ENCODE peak calls at places on chromosomes 5 and 9, in five cellular contexts. Q, P, K, L and T are unnamed samples.

GRCh38 chr9:22683393-22684075 is 236.9 kb downstream of the DMRTA1 start:
- DNase-seq in P (no peak), L (no peak), K (no peak), Q (no peak), T (no peak)

GRCh38 chr5:1729641-1730486 is 69.8 kb downstream of the MRPL36 start:
- DNase-seq in Q (peak), L (no peak), P (no peak), K (peak), T (peak)

GRCh38 chr9:83281306-83282255 is 218.6 kb upstream of the RASEF start:
- DNase-seq in K (peak), Q (no peak), L (no peak), P (peak), T (no peak)

GRCh38 chr9:127746959-127747569 is 12.0 kb upstream of the TOR2A start:
- DNase-seq in P (no peak), K (no peak), L (no peak), Q (no peak), T (no peak)

GRCh38 chr5:67771221-67771620 is 444.3 kb upstream of the PIK3R1 start:
- DNase-seq in K (no peak), Q (no peak), L (no peak), P (no peak), T (no peak)

GRCh38 chr9:123883634-123884033 is 46.3 kb downstream of the DENND1A start:
- DNase-seq in K (no peak), P (no peak), Q (no peak), L (no peak), T (no peak)

GRCh38 chr9:137138701-137139467 is at the start of gene GRIN1:
- DNase-seq in L (no peak), K (peak), P (peak), Q (peak), T (peak)

GRCh38 chr9:79763861-79764260 is 192.1 kb downstream of the TLE4 start:
- DNase-seq in K (no peak), Q (no peak), L (no peak), P (peak), T (no peak)

GRCh38 chr5:176446884-176447537 is 1.2 kb upstream of the FAF2 start:
- DNase-seq in P (no peak), K (no peak), L (peak), Q (peak), T (no peak)

GRCh38 chr9:113707953-113708695 is 168.0 kb upstream of the ZNF618 start:
- DNase-seq in P (no peak), K (no peak), Q (no peak), L (no peak), T (no peak)

GRCh38 chr5:96752341-96753016 is 55.3 kb downstream of the ERAP1 start:
- DNase-seq in P (peak), L (peak), Q (peak), K (peak), T (no peak)

GRCh38 chr5:43007246-43007910 is 32.7 kb downstream of the ANXA2R start:
- DNase-seq in P (peak), L (peak), K (peak), Q (peak), T (peak)

GRCh38 chr5:90554358-90555006 is 4.1 kb upstream of the ADGRV1 start:
- DNase-seq in P (no peak), L (no peak), K (no peak), Q (no peak), T (no peak)

GRCh38 chr9:81227507-81228245 is 461.7 kb downstream of the TLE1 start:
- DNase-seq in K (no peak), L (no peak), P (peak), Q (no peak), T (no peak)

GRCh38 chr5:18744441-18744840 is 1110.2 kb downstream of the TAF11L14 start:
- DNase-seq in P (no peak), L (peak), Q (no peak), K (no peak), T (no peak)

GRCh38 chr5:160240350-160240749 is 11.0 kb downstream of the FABP6 start:
- DNase-seq in L (no peak), P (no peak), Q (no peak), K (no peak), T (no peak)

GRCh38 chr5:99169309-99169708 is 240.5 kb upstream of the CHD1 start:
- DNase-seq in L (no peak), K (no peak), Q (no peak), P (peak), T (no peak)

GRCh38 chr5:93336330-93337110 is 244.5 kb downstream of the NR2F1-AS1 start:
- DNase-seq in K (no peak), Q (no peak), L (no peak), P (no peak), T (no peak)

GRCh38 chr9:81146684-81147337 is 542.5 kb downstream of the TLE1 start:
- DNase-seq in P (no peak), K (no peak), L (no peak), Q (no peak), T (no peak)

GRCh38 chr5:147140558-147140957 is 94.3 kb upstream of the STK32A start:
- DNase-seq in L (no peak), Q (no peak), K (no peak), P (no peak), T (no peak)

GRCh38 chr5:67303356-67303755 is 106.8 kb upstream of the CD180 start:
- DNase-seq in Q (no peak), K (no peak), L (no peak), P (no peak), T (no peak)

GRCh38 chr9:85430659-85431370 is 310.9 kb downstream of the AGTPBP1 start:
- DNase-seq in K (no peak), L (no peak), Q (no peak), P (no peak), T (no peak)

GRCh38 chr9:85421641-85422040 is 320.1 kb downstream of the AGTPBP1 start:
- DNase-seq in K (no peak), Q (no peak), L (no peak), P (no peak), T (no peak)

GRCh38 chr9:85420750-85421149 is 321.0 kb downstream of the AGTPBP1 start:
- DNase-seq in Q (peak), P (no peak), K (no peak), L (peak), T (no peak)

GRCh38 chr9:85427749-85428148 is 314.0 kb downstream of the AGTPBP1 start:
- DNase-seq in K (no peak), Q (no peak), L (no peak), P (no peak), T (no peak)

DNA sequence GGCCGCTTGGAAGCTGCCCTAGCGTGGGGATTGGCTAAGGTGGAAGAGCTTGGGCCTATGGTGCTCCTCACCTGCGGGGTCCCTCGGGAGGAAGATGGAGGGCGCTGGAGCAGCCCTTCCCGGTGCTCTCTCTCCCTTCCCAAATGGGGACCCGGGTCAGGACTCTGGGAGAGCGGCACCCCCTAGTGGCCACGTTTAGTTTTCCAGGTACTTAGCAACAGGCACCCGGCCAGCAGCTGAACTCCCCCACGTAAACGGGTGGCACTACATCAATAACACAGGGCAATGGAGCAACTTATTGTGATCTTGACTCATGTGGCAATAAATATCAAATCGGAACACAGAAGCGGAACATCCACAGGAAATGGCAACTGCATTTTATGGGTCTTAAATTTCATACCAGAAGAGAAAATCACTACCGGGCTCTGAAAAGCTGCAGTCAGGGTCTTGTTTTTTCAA is 316.6 kb downstream of the AGTPBP1 start:
- DNase-seq in K (peak), L (peak), Q (peak), P (peak), T (peak)
- TF ChIP-seq CTCF in K (peak), L (peak), Q (peak), P (peak), T (peak)

GRCh38 chr9:131018621-131019020 is 9.6 kb downstream of the LAMC3 start:
- DNase-seq in K (no peak), P (no peak), Q (no peak), L (no peak), T (no peak)
- TF ChIP-seq CTCF in K (peak), P (no peak), Q (peak), L (no peak), T (no peak)

DNA sequence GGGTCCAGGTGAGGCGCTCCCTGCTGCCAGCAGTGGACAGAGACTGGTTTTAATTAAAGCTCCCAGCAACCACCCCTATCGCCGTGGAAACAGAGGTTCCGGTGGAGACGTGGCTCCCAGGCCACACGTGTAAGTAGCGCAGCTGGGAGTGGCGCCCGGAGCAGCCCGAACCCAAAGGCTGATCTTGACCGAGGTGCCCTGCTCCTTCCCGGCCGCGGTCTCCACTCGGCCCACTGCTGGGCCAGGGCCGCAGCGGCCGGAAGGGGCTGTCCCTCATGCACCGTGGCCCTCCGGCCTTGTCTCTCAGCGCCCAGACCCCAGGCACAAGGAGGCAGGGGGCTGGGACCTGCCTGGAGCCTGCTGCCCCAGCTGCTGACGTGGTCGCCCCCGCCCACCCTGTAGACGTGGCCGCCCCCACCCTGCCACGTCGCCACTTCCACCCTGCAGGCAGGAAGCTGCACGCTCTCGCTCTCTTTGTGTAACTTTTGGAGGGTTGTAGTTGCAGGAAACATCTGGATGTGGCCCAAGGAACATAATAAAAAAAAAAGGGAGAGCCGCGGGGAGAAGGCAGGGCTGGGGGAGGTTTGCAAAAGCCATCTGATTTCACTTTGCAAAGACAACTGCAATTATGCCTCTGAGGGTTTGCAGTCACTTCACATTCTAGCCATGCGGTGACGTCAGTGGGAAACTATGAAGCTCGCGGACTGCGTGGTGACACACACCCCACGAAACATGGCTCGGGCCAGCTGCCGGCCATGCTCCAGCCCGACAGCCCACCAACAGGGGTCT is 129.9 kb downstream of the RXRA start:
- DNase-seq in P (no peak), K (peak), Q (peak), L (peak), T (peak)
- TF ChIP-seq CTCF in P (peak), K (no peak), Q (no peak), L (no peak), T (no peak)

DNA sequence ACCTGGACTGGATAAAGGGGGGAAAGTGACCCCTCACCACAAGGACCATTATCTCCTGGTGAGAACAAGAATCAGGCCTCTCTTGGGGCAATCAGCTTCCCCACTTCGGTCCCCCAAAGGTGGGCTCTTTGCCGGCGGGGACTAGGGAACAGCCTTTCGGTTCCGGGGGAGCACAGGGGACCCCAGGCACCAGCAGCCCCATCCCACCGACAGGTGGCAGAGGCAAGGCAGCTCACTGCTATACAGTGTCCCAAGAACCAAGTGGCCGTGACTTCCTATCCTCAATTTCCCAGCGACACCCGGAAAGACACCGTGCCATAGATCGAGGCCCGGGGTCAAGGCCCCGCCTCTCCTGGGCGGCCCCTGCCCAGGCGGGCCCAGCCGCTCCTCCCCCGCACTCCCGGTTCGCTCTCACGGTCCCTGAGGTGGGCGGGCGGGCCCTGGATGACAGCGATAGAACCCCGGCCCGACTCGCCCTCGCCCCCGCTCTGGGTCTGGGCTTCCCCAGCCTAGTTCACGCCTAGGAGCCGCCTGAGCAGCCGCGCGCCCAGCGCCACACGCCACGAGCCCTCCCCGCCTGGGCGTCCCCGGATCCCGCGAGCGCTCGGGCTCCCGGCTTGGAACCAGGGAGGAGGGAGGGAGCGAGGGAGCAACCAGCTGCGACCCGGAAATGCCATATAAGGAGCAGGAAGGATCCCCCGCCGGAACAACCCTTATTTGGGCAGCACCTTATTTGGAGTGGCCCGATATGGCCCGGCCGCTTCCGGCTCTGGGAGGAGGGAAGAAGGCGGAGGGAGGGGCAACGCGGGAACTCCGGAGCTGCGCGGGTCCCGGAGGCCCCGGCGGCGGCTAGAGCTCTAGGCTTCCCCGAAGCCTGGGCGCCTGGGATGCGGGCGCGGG is 641 bp upstream of the EGR1 start:
- DNase-seq in Q (peak), K (peak), P (peak), L (peak), T (peak)
- TF ChIP-seq CTCF in Q (peak), K (peak), P (no peak), L (no peak), T (peak)

DNA sequence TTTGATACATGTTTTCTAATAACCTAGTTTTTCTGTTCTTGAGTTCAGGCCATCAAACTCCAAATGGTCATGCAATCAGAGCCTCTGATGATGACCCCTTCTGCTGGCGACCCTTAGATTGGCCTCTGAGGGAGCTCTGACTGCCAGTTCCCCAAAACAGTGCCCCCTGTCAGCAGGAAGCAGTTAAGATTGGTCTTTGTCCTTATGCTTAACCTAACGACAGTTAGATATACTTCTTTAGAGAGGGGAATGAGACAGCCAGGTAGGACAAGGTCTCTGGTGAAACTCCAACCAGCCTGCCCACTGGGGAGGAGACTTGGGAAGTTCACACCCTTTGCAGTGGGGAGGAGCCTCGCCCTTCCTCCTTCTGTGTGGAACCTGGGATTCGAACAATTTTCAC is 390.4 kb upstream of the KIF2A start:
- DNase-seq in K (no peak), P (no peak), L (no peak), Q (no peak), T (no peak)
- TF ChIP-seq CTCF in K (no peak), P (no peak), L (no peak), Q (no peak), T (no peak)

GRCh38 chr9:96417051-96417586 is 1.1 kb downstream of the ZNF367 start:
- DNase-seq in L (peak), P (peak), Q (peak), K (peak), T (peak)
- TF ChIP-seq CTCF in L (no peak), P (peak), Q (no peak), K (no peak), T (no peak)

GRCh38 chr5:178216088-178216534 is 11.8 kb downstream of the HNRNPAB start:
- DNase-seq in P (no peak), K (no peak), L (no peak), Q (no peak), T (no peak)
- TF ChIP-seq CTCF in P (no peak), K (no peak), L (no peak), Q (no peak), T (no peak)

DNA sequence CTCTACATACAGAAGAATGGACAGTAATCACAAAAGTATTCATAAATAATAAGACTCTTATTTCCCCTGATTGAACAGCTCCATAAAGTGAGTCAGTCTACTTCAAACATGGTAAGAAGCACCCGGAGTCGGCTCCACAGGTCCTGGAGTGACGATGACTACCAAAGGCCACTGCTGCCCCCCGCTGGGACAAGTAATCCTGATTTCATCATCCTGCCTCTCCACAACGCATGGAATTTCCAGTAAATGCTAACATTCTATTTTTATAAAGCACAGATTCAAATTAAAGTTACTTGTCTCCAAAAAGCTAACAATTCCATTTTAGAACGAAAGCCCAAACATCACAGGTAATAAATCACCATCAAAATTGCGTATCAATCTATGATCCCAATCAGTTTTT is 16.2 kb downstream of the ATPSCKMT start:
- DNase-seq in Q (peak), L (no peak), K (peak), P (peak), T (no peak)
- TF ChIP-seq CTCF in Q (no peak), L (peak), K (peak), P (peak), T (no peak)

GRCh38 chr9:85505612-85506011 is 236.1 kb downstream of the AGTPBP1 start:
- DNase-seq in P (no peak), Q (no peak), K (no peak), L (no peak), T (no peak)

GRCh38 chr9:85511746-85512145 is 230.0 kb downstream of the AGTPBP1 start:
- DNase-seq in K (no peak), P (no peak), L (no peak), Q (no peak), T (no peak)

GRCh38 chr9:85510830-85511504 is 230.8 kb downstream of the AGTPBP1 start:
- DNase-seq in P (no peak), L (no peak), Q (no peak), K (peak), T (no peak)

GRCh38 chr9:85502815-85503643 is 238.7 kb downstream of the AGTPBP1 start:
- DNase-seq in L (peak), K (no peak), P (no peak), Q (no peak), T (no peak)

GRCh38 chr9:85508616-85509015 is 233.1 kb downstream of the AGTPBP1 start:
- DNase-seq in P (no peak), K (no peak), L (no peak), Q (no peak), T (no peak)
- TF ChIP-seq CTCF in P (no peak), K (no peak), L (no peak), Q (no peak), T (no peak)